ENCODE peak calls at places on chromosomes 4 and X, in eight cellular contexts. C, D, Z, W, E, N, O and H are unnamed samples.

GRCh38 chrX:153381684-153382532 is 19.2 kb downstream of the PNMA6E start:
- DNase-seq in C (peak), D (no peak), Z (peak), W (peak), E (peak), N (peak), O (no peak), H (peak)

GRCh38 chrX:7047951-7048350 is 99.6 kb upstream of the STS start:
- DNase-seq in C (no peak), D (no peak), Z (no peak), W (no peak), E (no peak), N (no peak), O (no peak), H (no peak)

GRCh38 chr4:112563431-112564200 is 47.6 kb upstream of the NEUROG2 start:
- DNase-seq in C (no peak), D (no peak), Z (no peak), W (no peak), E (no peak), N (no peak), O (no peak), H (no peak)

GRCh38 chrX:17654116-17654515 is 83.2 kb upstream of the SCML1 start:
- DNase-seq in C (no peak), D (no peak), Z (no peak), W (peak), E (no peak), N (peak), O (no peak), H (no peak)

GRCh38 chr4:46249106-46249505 is 125.3 kb upstream of the GABRG1 start:
- DNase-seq in C (no peak), D (no peak), Z (no peak), W (no peak), E (no peak), N (no peak), O (no peak), H (no peak)

GRCh38 chr4:170827562-170828260 is 738.0 kb upstream of the AADAT start:
- DNase-seq in C (no peak), D (no peak), Z (no peak), W (no peak), E (no peak), N (no peak), O (no peak), H (no peak)

GRCh38 chr4:34771632-34772031 is 1472.7 kb downstream of the ARAP2 start:
- DNase-seq in C (no peak), D (no peak), Z (no peak), W (no peak), E (no peak), N (peak), O (no peak), H (no peak)

GRCh38 chr4:145234086-145234694 is 53.8 kb upstream of the OTUD4 start:
- DNase-seq in C (peak), D (peak), Z (peak), W (peak), E (peak), N (peak), O (peak), H (peak)

GRCh38 chr4:180657881-180658280 is 1585.3 kb upstream of the TENM3 start:
- DNase-seq in C (no peak), D (no peak), Z (no peak), W (no peak), E (no peak), N (no peak), O (no peak), H (no peak)

GRCh38 chrX:81114757-81115156 is 87.0 kb downstream of the HMGN5 start:
- DNase-seq in C (no peak), D (no peak), Z (no peak), W (no peak), E (no peak), N (no peak), O (no peak), H (no peak)

GRCh38 chr4:56619160-56619559 is 61.9 kb downstream of the HOPX start:
- DNase-seq in C (peak), D (no peak), Z (no peak), W (no peak), E (no peak), N (no peak), O (no peak), H (no peak)

GRCh38 chr4:95077864-95078263 is 320.1 kb downstream of the BMPR1B start:
- DNase-seq in C (no peak), D (no peak), Z (no peak), W (no peak), E (no peak), N (no peak), O (no peak), H (no peak)

GRCh38 chr4:156614536-156614935 is 357.1 kb downstream of the PDGFC start:
- DNase-seq in C (no peak), D (no peak), Z (no peak), W (no peak), E (no peak), N (no peak), O (no peak), H (no peak)

GRCh38 chrX:19579485-19579884 is 64.2 kb upstream of the MAP3K15 start:
- DNase-seq in C (peak), D (no peak), Z (no peak), W (no peak), E (no peak), N (no peak), O (no peak), H (no peak)

GRCh38 chr4:169571435-169571834 is 40.9 kb downstream of the NEK1 start:
- DNase-seq in C (no peak), D (no peak), Z (no peak), W (no peak), E (no peak), N (no peak), O (no peak), H (no peak)

GRCh38 chrX:20454117-20454516 is 187.4 kb upstream of the RPS6KA3 start:
- DNase-seq in C (peak), D (no peak), Z (no peak), W (no peak), E (no peak), N (no peak), O (no peak), H (no peak)

GRCh38 chr4:169640261-169640880 is 20.0 kb downstream of the CLCN3 start:
- DNase-seq in C (peak), D (no peak), Z (peak), W (no peak), E (no peak), N (no peak), O (no peak), H (no peak)

GRCh38 chr4:32172086-32172485 is 1451.9 kb downstream of the PCDH7 start:
- DNase-seq in C (no peak), D (no peak), Z (no peak), W (no peak), E (no peak), N (no peak), O (no peak), H (no peak)

GRCh38 chrX:53312946-53313745 is 31.8 kb upstream of the IQSEC2 start:
- DNase-seq in C (peak), D (peak), Z (no peak), W (peak), E (peak), N (peak), O (peak), H (peak)

GRCh38 chr4:47135210-47135609 is 103.8 kb downstream of the GABRB1 start:
- DNase-seq in C (no peak), D (no peak), Z (no peak), W (no peak), E (no peak), N (no peak), O (no peak), H (no peak)

GRCh38 chrX:152904151-152905080 is 6.5 kb downstream of the ZNF185 start:
- DNase-seq in C (peak), D (peak), Z (no peak), W (peak), E (peak), N (peak), O (no peak), H (peak)

GRCh38 chr4:56858302-56858644 is 36.8 kb upstream of the SPINK2 start:
- DNase-seq in C (no peak), D (no peak), Z (no peak), W (no peak), E (no peak), N (no peak), O (no peak), H (no peak)

GRCh38 chr4:110130578-110131358 is 67.6 kb downstream of the ELOVL6 start:
- DNase-seq in C (no peak), D (no peak), Z (no peak), W (no peak), E (no peak), N (no peak), O (peak), H (no peak)

GRCh38 chr4:6439120-6439757 is 33.2 kb downstream of the PPP2R2C start:
- DNase-seq in C (no peak), D (no peak), Z (no peak), W (no peak), E (no peak), N (no peak), O (no peak), H (no peak)

GRCh38 chr4:154049457-154050181 is 260.7 kb upstream of the SFRP2 start:
- DNase-seq in C (peak), D (no peak), Z (no peak), W (peak), E (peak), N (peak), O (no peak), H (no peak)

GRCh38 chr4:173415092-173415491 is 16.2 kb upstream of the SCRG1 start:
- DNase-seq in C (peak), D (no peak), Z (no peak), W (no peak), E (no peak), N (no peak), O (peak), H (no peak)

GRCh38 chr4:173414456-173414855 is 15.5 kb upstream of the SCRG1 start:
- DNase-seq in C (no peak), D (no peak), Z (no peak), W (no peak), E (no peak), N (no peak), O (no peak), H (no peak)

GRCh38 chr4:173418636-173419035 is 19.7 kb upstream of the SCRG1 start:
- DNase-seq in C (no peak), D (no peak), Z (no peak), W (no peak), E (no peak), N (no peak), O (no peak), H (no peak)

GRCh38 chr4:173417833-173418232 is 18.9 kb upstream of the SCRG1 start:
- DNase-seq in C (no peak), D (no peak), Z (no peak), W (no peak), E (no peak), N (no peak), O (peak), H (no peak)

DNA sequence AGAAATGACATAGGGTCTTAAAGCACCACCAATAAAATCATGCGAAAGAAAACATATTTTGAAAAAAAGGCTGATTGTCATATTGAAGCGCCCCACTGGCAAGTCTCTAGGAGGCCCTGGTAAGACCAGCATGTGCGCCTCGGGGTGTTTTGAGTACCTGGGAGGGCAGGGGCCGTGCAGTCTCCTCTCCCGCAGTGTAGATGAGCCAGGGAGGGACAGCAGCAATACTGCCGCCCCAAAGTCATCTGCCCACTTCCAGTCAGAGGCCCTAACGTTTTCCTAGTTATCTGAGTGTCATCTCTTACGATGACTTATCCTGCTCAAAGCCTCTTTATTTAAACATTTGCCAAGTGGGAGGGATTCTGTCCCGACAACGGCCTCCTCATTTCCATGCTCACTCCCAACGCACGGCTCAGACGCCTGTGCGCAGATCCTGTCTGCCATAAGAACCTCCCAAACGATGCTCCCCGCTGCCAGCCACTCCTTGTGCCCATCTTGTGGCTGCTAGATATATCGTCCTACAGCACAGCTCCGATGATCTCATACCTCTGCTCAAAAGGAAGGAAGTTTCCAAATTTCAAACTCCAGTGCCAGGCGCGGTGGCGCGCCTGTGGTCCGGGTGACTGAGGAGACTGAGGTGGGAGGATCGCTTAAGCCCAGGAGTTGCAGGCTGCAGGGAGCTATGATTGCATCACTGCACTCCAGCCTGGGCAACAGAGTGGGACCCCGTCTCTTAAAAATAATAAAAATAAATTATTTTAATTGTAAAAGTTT is 17.2 kb upstream of the SCRG1 start:
- DNase-seq in C (no peak), D (no peak), Z (no peak), W (no peak), E (no peak), N (no peak), O (no peak), H (no peak)
- TF ChIP-seq CTCF in C (no peak), D (no peak), Z (no peak), W (no peak), E (no peak), N (no peak), O (no peak), H (peak)

DNA sequence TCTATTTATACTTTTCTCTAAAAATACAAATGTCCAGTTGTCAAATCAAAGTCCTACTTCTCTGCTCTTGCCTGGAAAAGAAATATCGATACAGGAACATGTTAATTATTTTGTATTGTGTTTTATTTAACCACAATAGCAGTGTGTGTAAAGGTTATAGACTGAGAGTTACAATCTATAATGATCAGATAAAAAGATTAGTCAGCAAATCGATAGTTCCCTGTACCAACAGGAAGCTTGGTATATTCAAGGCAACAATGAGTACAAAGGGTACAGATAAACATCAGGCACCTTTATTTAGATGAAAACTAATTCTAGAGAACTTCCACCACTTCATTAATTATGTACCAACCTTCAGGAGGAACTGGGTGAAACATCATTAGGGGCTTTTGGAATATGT is 469.5 kb downstream of the GBA3 start:
- DNase-seq in C (no peak), D (no peak), Z (no peak), W (no peak), E (no peak), N (no peak), O (no peak), H (no peak)
- TF ChIP-seq CTCF in C (no peak), D (no peak), Z (no peak), W (no peak), E (no peak), N (no peak), O (no peak), H (no peak)

DNA sequence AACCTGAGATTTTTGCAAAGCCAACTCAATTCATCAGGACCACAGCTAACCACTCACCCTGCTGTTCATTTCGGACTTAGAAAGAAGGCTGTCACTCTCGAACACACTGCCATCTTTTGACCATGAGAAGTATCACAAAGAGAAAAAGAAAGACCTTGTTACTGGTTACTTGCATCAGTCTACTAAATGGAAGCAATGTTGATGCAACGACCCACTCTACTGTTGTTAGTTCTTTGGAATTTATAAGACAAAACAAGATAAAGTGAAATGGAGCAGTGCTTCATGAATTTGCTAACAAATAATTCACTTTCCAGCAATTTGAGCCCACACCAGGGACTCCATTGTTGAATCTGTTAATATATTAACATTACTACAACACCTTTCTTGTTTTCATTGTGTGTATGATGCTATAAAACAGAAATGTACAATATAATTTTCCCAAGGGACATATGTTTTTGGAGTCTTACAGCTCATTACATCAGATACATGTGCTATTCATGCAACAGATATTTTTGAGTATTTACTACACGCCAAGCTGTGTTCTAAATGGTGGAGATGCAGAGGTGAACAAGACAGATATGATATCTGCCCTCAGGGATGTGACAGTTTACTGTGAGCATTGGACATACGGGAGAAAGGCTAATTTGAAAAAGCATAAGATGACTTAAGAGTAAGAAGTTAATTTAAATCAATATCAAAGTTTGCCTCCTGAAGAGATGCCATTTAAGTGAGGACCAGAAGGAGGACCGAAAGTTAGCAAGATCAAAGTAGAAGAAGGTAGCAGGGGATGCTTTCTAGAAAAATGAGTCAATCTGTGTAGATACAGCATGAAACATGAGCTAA is 87.2 kb downstream of the AREG start:
- DNase-seq in C (peak), D (peak), Z (peak), W (no peak), E (peak), N (peak), O (no peak), H (no peak)
- TF ChIP-seq CTCF in C (peak), D (peak), Z (peak), W (peak), E (peak), N (peak), O (peak), H (peak)

GRCh38 chrX:84186603-84187358 is 1.2 kb downstream of the RPS6KA6 start:
- DNase-seq in C (no peak), D (no peak), Z (no peak), W (peak), E (no peak), N (peak), O (no peak), H (no peak)
- TF ChIP-seq CTCF in C (no peak), D (no peak), Z (peak), W (no peak), E (no peak), N (no peak), O (peak), H (no peak)

DNA sequence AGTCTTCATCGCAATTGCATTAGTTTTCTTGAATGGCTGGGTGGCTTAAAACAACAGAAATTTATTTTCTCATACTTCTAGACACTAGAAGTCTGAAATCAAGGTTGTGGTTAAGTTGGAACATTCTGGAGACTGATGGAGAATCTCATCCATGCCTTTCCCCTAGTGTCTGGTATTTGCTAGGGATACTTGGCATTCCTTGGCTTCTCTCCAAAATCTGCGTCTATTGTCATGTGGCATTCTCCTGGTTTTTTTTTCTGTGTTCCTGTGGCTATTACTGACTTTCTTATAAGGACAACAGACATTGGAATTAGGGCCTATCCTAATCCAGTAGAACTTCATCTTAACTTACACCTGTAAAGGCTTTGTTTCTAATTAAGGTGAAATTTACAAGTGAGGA is 272.8 kb upstream of the EPHA5 start:
- DNase-seq in C (peak), D (no peak), Z (no peak), W (no peak), E (no peak), N (peak), O (peak), H (no peak)
- TF ChIP-seq CTCF in C (peak), D (no peak), Z (no peak), W (no peak), E (no peak), N (peak), O (no peak), H (no peak)

DNA sequence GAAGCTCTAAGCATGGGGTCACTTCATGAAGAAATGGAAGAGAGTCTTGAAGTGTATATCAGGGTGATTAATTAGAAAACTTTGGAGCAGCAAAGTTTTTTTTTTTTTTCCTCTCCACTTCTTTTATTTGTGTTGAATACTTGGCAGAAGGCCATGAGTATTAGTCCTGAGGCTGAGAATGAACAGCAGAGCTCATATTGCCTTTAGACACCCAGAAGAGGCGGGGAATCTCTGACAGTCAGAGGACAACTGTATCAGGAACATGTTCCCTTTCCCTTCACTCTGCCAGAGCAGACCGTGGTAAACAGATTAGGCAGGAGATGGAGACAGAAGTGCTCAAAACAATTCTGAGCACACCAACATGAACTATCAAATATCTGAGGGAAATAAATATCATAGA is 300.9 kb downstream of the FAM47A start:
- DNase-seq in C (no peak), D (no peak), Z (no peak), W (no peak), E (no peak), N (no peak), O (peak), H (no peak)
- TF ChIP-seq CTCF in C (no peak), D (no peak), Z (no peak), W (no peak), E (no peak), N (no peak), O (no peak), H (no peak)

DNA sequence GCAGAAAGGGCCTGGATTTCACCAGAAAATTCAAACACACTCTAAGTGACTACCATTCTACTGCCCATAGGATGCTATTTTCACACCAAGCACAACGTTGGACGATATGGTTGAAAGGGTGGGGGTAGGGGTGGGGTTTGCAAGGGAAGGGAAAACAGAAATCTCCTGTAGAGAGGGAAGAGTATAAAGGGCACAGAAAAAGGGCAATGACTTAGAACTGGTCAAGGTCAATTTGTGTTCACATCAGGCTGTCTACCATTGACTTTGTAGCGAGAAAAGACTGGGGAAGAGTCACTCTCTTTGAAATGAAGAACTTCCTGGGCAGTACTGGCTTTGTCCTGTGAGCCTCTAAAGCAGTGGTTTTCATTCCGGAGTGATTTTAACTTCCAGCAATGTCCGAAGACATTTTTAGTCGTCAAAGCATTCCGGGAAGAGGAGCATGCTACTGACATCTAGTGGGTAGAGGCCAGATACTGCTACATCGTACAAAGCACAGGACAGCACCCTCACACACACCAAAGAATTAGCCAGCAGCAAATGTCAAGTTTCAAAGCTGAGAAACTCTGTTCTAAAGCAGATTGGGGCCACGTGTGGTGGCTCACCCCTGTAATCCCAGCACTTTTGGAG is 48.4 kb upstream of the SLC7A3 start:
- DNase-seq in C (peak), D (peak), Z (no peak), W (no peak), E (no peak), N (peak), O (no peak), H (peak)
- TF ChIP-seq CTCF in C (peak), D (no peak), Z (peak), W (peak), E (peak), N (peak), O (no peak), H (no peak)